ENCODE peak calls at places on chromosome 22, in five cellular contexts. I, D, W, Z and X are unnamed samples.

GRCh38 chr22:37636186-37636948 is 3.1 kb upstream of the SH3BP1 start:
- DNase-seq in Z (no peak), I (no peak), D (no peak), W (no peak), X (no peak)

GRCh38 chr22:50189184-50189848 is 3.6 kb downstream of the TRABD start:
- DNase-seq in Z (no peak), W (no peak), D (no peak), I (no peak), X (no peak)

GRCh38 chr22:49667236-49667635 is 160.4 kb downstream of the BRD1 start:
- DNase-seq in I (no peak), W (no peak), Z (no peak), D (no peak), X (no peak)

GRCh38 chr22:48580481-48580970 is 1247.1 kb downstream of the BRD1 start:
- DNase-seq in D (no peak), I (no peak), W (no peak), Z (no peak), X (no peak)

GRCh38 chr22:50504245-50505211 is 3.0 kb downstream of the LMF2 start:
- DNase-seq in Z (no peak), D (no peak), I (no peak), W (no peak), X (no peak)

GRCh38 chr22:27480487-27480886 is 321.1 kb downstream of the MN1 start:
- DNase-seq in W (no peak), I (no peak), D (peak), Z (no peak), X (no peak)

GRCh38 chr22:27615408-27615807 is 186.1 kb downstream of the MN1 start:
- DNase-seq in I (no peak), W (no peak), D (no peak), Z (no peak), X (no peak)

GRCh38 chr22:49395617-49396016 is 432.1 kb downstream of the BRD1 start:
- DNase-seq in Z (no peak), D (no peak), I (no peak), W (no peak), X (no peak)

GRCh38 chr22:39268645-39269044 is 23.9 kb upstream of the PDGFB start:
- DNase-seq in Z (no peak), D (no peak), I (no peak), W (no peak), X (no peak)

GRCh38 chr22:49973018-49973965 is 12.7 kb downstream of the PIM3 start:
- DNase-seq in D (no peak), I (no peak), W (no peak), Z (no peak), X (peak)

GRCh38 chr22:39999144-39999757 is 4.5 kb downstream of the FAM83F start:
- DNase-seq in W (peak), Z (no peak), D (peak), I (no peak), X (peak)

GRCh38 chr22:32887293-32887692 is 85.8 kb downstream of the TIMP3 start:
- DNase-seq in W (no peak), Z (no peak), I (no peak), D (no peak), X (no peak)

GRCh38 chr22:49935561-49935960 is 17.1 kb downstream of the CRELD2 start:
- DNase-seq in W (peak), Z (no peak), D (no peak), I (no peak), X (no peak)

GRCh38 chr22:44449061-44449682 is 48.9 kb downstream of the RTL6 start:
- DNase-seq in W (peak), I (no peak), D (no peak), Z (no peak), X (peak)

GRCh38 chr22:47153854-47154542 is 391.5 kb downstream of the TBC1D22A start:
- DNase-seq in W (no peak), D (no peak), Z (no peak), I (no peak), X (no peak)

GRCh38 chr22:43217285-43218030 is 30.5 kb upstream of the TTLL12 start:
- DNase-seq in W (no peak), Z (no peak), I (no peak), D (no peak), X (no peak)

GRCh38 chr22:48238018-48238915 is 1475.8 kb downstream of the TBC1D22A start:
- DNase-seq in I (no peak), D (no peak), Z (no peak), W (no peak), X (no peak)

GRCh38 chr22:37647928-37648327 is 8.5 kb downstream of the SH3BP1 start:
- DNase-seq in I (no peak), W (no peak), Z (no peak), D (no peak), X (peak)

GRCh38 chr22:49214976-49215375 is 612.7 kb downstream of the BRD1 start:
- DNase-seq in W (no peak), D (no peak), Z (no peak), I (no peak), X (no peak)

GRCh38 chr22:22038178-22038880 is 55.7 kb upstream of the TOP3B start:
- DNase-seq in D (no peak), W (no peak), Z (no peak), I (no peak), X (no peak)

GRCh38 chr22:22527312-22527711 is 7.2 kb upstream of the ZNF280A start:
- DNase-seq in W (no peak), I (no peak), D (no peak), Z (no peak), X (no peak)

GRCh38 chr22:34036936-34037335 is 116.7 kb upstream of the LARGE1 start:
- DNase-seq in W (no peak), D (no peak), I (no peak), Z (no peak), X (no peak)

GRCh38 chr22:40183029-40183581 is 5.4 kb downstream of the TNRC6B start:
- DNase-seq in D (peak), W (no peak), Z (no peak), I (no peak), X (no peak)

GRCh38 chr22:48785792-48786678 is 1041.6 kb downstream of the BRD1 start:
- DNase-seq in W (no peak), I (no peak), D (no peak), Z (no peak), X (no peak)

GRCh38 chr22:22026157-22026831 is 43.7 kb upstream of the TOP3B start:
- DNase-seq in Z (no peak), D (no peak), W (peak), I (peak), X (no peak)

GRCh38 chr22:43218786-43219185 is 31.9 kb upstream of the TTLL12 start:
- DNase-seq in D (no peak), Z (no peak), W (no peak), I (no peak), X (no peak)

GRCh38 chr22:49753961-49754673 is 73.6 kb downstream of the BRD1 start:
- DNase-seq in I (no peak), Z (no peak), W (no peak), D (no peak), X (no peak)

DNA sequence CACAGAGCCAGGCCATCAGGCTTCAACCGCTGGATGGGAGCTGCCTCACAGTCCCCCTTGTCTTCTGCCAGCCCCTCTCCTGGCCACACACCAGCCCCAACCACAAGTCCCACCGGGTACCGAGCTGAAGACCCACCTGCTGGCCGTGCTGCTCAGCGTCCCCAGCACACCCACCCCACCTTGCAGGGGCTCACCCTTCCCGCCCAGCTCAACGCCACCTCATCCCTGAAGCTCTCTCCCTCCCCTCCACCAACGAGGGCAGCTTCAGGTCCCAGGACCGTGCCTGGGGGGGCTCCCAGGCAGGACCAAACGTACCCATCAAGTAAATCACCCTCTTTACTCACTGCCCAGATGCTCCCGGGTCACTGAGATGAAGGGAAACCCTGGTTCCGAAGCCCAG is 141.0 kb downstream of the CRYBB2 start:
- DNase-seq in Z (no peak), D (no peak), W (no peak), I (no peak), X (no peak)
- H3K4me2 ChIP-seq in Z (no peak), D (no peak), W (no peak), I (no peak), X (no peak)

GRCh38 chr22:31082606-31083376 is 1.7 kb downstream of the SMTN start:
- DNase-seq in Z (no peak), D (peak), I (no peak), W (peak), X (peak)
- TF ChIP-seq KDM1A in Z (no peak), D (no peak), I (no peak), W (no peak), X (no peak)

DNA sequence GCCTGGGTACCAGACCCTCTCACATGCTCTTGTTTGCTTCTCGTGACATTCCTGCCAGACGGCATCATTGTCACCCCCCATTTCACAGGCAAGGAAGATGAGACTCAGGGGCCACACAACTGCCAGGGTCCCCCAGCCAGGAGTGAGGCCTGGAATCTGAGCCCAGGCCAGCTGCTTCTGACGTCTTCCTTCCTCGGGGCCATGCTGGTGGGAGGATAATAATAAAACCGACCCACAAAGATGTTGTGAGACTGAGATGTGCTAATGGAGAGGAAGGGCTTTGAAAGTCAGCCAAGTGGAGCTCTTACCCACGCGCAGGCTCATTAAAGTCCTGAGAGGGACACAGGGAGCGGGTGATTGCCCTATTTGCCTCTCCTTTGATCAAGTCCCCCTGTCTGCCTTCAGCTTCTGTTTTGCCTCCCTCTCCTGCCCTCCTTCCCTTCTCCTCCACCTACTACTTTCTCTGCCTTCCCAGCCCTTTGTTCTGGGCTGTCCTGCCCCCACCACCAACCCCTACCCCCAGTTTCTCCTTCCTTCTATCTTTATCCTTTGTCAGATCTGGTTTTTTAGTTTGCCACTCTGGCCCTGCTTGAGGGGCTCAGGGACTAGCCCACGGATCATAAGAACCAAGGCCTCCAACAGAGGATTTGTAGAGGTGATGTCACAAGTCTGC is 62.8 kb downstream of the MCM5 start:
- DNase-seq in W (no peak), Z (no peak), I (no peak), D (no peak), X (no peak)
- H3K4me2 ChIP-seq in W (no peak), Z (no peak), I (no peak), D (no peak), X (no peak)

DNA sequence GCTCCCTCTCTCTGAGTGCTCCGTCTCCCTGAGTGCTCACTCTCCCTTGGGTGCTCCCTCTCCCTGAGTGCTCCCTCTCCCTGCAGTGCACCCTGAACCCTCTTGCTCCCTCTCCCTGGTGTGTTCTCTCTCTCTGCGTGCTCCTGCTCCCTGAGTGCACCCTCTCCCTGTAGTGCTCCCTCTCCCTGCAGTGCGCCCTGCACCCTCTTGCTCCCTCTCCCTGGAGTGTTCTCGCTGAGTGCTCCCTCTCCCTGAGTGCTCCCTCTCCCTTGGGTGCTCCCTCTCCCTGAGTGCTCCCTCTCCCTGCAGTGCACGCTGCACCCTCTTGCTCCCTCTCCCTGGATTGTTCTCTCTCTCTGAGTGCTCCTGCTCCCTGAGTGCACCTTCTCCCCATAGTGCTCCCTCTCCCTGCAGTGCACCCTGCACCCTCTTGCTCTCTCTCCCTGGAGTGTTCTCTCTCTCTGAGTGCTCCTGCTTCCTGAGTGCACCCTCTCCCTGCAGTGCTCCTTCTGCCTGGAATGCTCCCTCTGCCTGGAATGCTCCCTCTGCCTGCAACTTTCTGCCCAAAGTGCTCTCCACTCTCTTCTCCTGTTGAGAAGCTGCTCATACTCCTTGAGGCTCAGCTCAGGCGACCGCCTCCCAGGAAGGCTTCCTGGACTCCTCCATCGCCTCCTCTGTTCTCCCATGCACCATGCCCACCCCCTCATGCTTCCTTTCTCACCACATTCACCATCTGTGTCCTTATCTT is 48.4 kb upstream of the WNT7B start:
- DNase-seq in W (no peak), Z (no peak), I (no peak), D (no peak), X (no peak)
- TF ChIP-seq KDM1A in W (no peak), Z (no peak), I (no peak), D (no peak), X (no peak)

DNA sequence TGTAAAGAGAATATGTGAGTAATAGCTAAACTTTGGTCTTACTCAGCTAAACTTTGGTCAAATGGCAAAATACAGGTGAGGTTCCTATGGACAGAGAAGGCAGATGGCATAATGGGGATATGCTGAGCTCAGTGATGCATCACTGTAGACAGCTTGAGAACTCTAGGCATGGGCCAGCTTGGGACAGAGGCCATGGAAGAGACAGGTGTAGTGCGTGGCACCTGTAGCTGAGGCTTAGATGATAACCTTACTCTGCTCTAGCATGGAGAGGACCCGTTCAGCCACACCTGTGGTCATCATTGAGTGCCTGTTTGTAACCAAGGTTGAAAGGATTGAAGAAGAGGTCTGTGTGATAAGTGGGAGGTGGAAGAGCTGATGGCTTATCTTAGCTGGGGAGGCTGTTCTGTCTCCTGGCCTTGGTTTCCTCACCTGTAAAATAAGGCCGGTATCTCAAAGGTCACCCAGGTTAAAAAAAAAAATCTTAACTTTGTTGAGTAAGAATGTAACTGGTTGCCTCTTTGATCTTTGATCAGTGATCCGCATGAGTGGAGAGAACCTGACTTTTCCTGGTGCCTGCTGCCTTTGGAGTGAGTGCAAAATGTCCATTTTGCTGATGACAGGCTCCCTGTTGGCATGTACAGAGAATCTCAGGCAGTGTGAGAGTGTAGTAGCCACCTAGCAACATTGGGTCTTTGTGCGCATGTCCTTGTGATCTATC is 48.6 kb downstream of the ZNRF3 start:
- DNase-seq in I (no peak), D (peak), W (no peak), Z (no peak), X (no peak)
- H3K4me2 ChIP-seq in I (no peak), D (peak), W (no peak), Z (no peak), X (peak)

GRCh38 chr22:36244522-36245391 is 5.4 kb upstream of the APOL2 start:
- DNase-seq in D (no peak), W (no peak), I (no peak), Z (no peak), X (no peak)
- TF ChIP-seq KDM1A in D (no peak), W (no peak), I (no peak), Z (no peak), X (no peak)

DNA sequence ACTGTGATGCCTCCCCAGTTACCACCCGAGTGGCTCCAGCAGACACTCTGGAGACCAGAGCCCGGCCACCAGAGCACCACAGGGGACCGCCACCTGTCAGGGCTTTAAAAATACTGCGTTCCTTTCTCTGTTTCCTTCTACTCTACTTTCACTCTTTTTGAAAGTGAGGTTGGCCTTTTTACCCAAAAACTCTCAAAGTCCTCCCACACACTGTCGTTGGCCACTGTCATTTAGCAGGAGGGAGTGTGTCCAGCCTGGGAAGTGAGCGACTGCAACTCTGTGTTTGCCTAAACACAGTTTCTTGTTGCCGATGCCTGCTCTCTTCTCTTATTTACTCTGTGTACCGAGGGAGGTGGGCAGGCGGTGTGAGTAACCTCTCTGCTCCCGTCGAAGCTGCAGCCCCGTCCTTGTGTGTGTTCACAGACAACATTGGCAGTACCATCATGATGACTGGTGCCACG is 90.8 kb upstream of the CLDN5 start:
- DNase-seq in I (no peak), D (no peak), Z (no peak), W (no peak), X (no peak)
- H3K4me2 ChIP-seq in I (peak), D (no peak), Z (no peak), W (peak), X (no peak)

GRCh38 chr22:17422736-17423343 is 53.6 kb downstream of the CECR2 start:
- DNase-seq in D (no peak), I (no peak), Z (no peak), W (no peak), X (no peak)
- TF ChIP-seq KDM1A in D (no peak), I (no peak), Z (no peak), W (no peak), X (no peak)

GRCh38 chr22:41485033-41485432 is 16.1 kb downstream of the ACO2 start:
- DNase-seq in I (no peak), Z (no peak), D (no peak), W (no peak), X (no peak)
- H3K4me2 ChIP-seq in I (no peak), Z (no peak), D (no peak), W (no peak), X (no peak)